ENCODE peak calls at places on chromosome 10, in five cellular contexts. E is spleen, X is astrocyte, C is AG04450, Z is heart right ventricle. G is an unnamed sample.
A peak's percentile ranks its signal among the peaks of the same experiment; 100 is the strongest.

GRCh38 chr10:24622781-24623301 is 100.8 kb downstream of the ARHGAP21 start:
- DNase-seq in E (no peak), X (peak; percentile 37), C (no peak), Z (no peak), G (no peak)

GRCh38 chr10:16996530-16996964 is 133.1 kb downstream of the CUBN start:
- DNase-seq in E (no peak), X (peak; percentile 61), C (no peak), Z (no peak), G (no peak)

GRCh38 chr10:45253183-45253914 is 62.1 kb downstream of the OR13A1 start:
- DNase-seq in E (no peak), X (no peak), C (no peak), Z (no peak), G (no peak)

GRCh38 chr10:76868088-76868949 is 769.3 kb downstream of the KCNMA1 start:
- DNase-seq in E (no peak), X (no peak), C (no peak), Z (no peak), G (no peak)

GRCh38 chr10:27822286-27822685 is 76.7 kb upstream of the MKX start:
- DNase-seq in E (no peak), X (peak; percentile 72), C (peak; percentile 3), Z (no peak), G (no peak)

GRCh38 chr10:7866191-7866590 is 47.9 kb downstream of the TAF3 start:
- DNase-seq in E (no peak), X (peak; percentile 59), C (no peak), Z (no peak), G (no peak)

GRCh38 chr10:12902135-12902572 is 99.4 kb downstream of the CCDC3 start:
- DNase-seq in E (no peak), X (peak; percentile 25), C (peak; percentile 30), Z (no peak), G (peak; percentile 3)

GRCh38 chr10:7829289-7829834 is 11.1 kb downstream of the TAF3 start:
- DNase-seq in E (no peak), X (no peak), C (no peak), Z (no peak), G (no peak)

GRCh38 chr10:91043173-91043910 is 122.5 kb upstream of the ANKRD1 start:
- DNase-seq in E (no peak), X (no peak), C (no peak), Z (no peak), G (no peak)

GRCh38 chr10:110218627-110219026 is 11.2 kb downstream of the MXI1 start:
- DNase-seq in E (peak; percentile 77), X (no peak), C (no peak), Z (no peak), G (no peak)

GRCh38 chr10:96259884-96260511 is 11.4 kb downstream of the BLNK start:
- DNase-seq in E (no peak), X (no peak), C (no peak), Z (no peak), G (no peak)

GRCh38 chr10:43225004-43225786 is 41.7 kb downstream of the RASGEF1A start:
- DNase-seq in E (no peak), X (no peak), C (no peak), Z (no peak), G (no peak)

GRCh38 chr10:7697304-7697822 is 5.8 kb upstream of the ITIH2 start:
- DNase-seq in E (no peak), X (no peak), C (no peak), Z (no peak), G (no peak)

GRCh38 chr10:31322647-31323046 is 3.6 kb downstream of the ZEB1 start:
- DNase-seq in E (no peak), X (peak; percentile 4), C (no peak), Z (no peak), G (no peak)

GRCh38 chr10:112562803-112563663 is 116.0 kb downstream of the VTI1A start:
- DNase-seq in E (no peak), X (peak; percentile 18), C (no peak), Z (no peak), G (no peak)

GRCh38 chr10:5697342-5697741 is 12.7 kb downstream of the TASOR2 start:
- DNase-seq in E (no peak), X (no peak), C (no peak), Z (no peak), G (no peak)

GRCh38 chr10:28503114-28503513 is 29.8 kb upstream of the WAC start:
- DNase-seq in E (no peak), X (no peak), C (no peak), Z (peak; percentile 15), G (no peak)

GRCh38 chr10:84076540-84077195 is 62.6 kb upstream of the GHITM start:
- DNase-seq in E (no peak), X (peak; percentile 25), C (peak; percentile 1), Z (no peak), G (no peak)

GRCh38 chr10:129953541-129954031 is 10.5 kb downstream of the EBF3 start:
- DNase-seq in E (peak; percentile 34), X (no peak), C (no peak), Z (no peak), G (no peak)

GRCh38 chr10:129972145-129972965 is 8.3 kb upstream of the EBF3 start:
- DNase-seq in E (peak; percentile 59), X (no peak), C (no peak), Z (peak; percentile 43), G (no peak)

GRCh38 chr10:123897146-123897545 is 5.5 kb upstream of the CPXM2 start:
- DNase-seq in E (no peak), X (no peak), C (no peak), Z (no peak), G (no peak)

GRCh38 chr10:90451283-90451682 is 406.6 kb downstream of the HTR7 start:
- DNase-seq in E (no peak), X (no peak), C (no peak), Z (no peak), G (no peak)

GRCh38 chr10:118950190-118950658 is 79.3 kb upstream of the NANOS1 start:
- DNase-seq in E (no peak), X (peak; percentile 27), C (no peak), Z (no peak), G (no peak)

DNA sequence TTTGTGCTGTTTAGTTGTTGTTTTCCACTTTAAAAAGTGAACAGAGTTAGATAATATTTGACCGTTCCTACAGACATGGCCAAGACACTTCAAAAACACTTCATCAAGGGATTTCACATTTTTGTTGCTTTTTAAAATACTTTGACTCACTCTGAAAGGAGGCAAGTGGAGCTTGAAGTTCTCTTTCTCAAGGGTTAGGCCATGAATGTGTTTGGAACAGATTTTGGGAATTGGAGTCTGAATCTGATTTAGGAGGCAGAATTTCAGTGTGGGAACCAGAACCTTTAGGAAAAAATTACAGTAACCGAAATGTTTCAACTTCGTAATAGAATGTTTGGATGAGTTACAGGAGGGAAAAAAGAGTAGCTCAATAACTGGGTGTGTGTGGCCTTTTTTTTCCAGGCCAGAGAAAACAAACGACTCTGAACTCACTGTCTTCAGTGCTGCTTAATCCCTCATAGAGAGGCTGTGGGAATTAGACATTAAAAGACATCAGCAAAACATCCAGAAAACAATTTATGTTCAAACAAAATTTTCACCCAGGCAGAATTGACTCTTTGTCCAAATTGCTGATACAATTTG is 321.5 kb downstream of the BICC1 start:
- DNase-seq in E (no peak), X (no peak), C (no peak), Z (no peak), G (no peak)
- H3K27ac ChIP-seq in E (peak overlapping the region; percentile 16), X (no peak overlapping the region), C (no peak overlapping the region), Z (peak overlapping the region; percentile 53), G (no peak overlapping the region)

GRCh38 chr10:86693721-86694369 is 25.5 kb downstream of the LDB3 start:
- DNase-seq in E (no peak), X (peak; percentile 26), C (no peak), Z (no peak), G (peak; percentile 12)
- TF ChIP-seq CTCF in E (peak; percentile 68), X (peak; percentile 73), C (peak; percentile 84), Z (peak; percentile 65), G (peak; percentile 66)

DNA sequence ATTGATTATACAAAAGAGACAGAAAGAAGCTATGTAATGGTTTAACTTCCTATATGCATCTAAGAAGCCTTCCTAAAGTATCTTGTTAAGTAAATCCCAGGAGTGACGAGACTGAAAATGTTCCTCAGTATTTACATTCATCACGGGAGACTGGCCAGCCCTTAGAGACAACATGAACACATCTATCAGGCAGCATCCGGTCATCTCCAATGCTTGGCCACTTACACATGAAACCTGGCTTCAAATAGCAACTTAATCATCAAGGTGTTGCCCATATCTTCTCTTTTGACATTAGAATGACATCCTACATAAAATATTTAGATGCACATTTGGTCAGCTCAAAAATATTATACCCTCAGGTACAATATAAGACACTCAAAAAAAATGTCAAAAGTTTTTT is 33.8 kb downstream of the ERCC6 start:
- DNase-seq in E (no peak), X (no peak), C (no peak), Z (no peak), G (no peak)
- H3K27me3 ChIP-seq in E (no peaks in the 10 kb centered on the region), X (no peaks in the 10 kb centered on the region), C (no peaks in the 10 kb centered on the region), Z (no peaks in the 10 kb centered on the region), G (no peaks in the 10 kb centered on the region)

GRCh38 chr10:80187060-80187459 is 18.3 kb downstream of the ANXA11 start:
- DNase-seq in E (no peak), X (no peak), C (no peak), Z (no peak), G (no peak)

GRCh38 chr10:80185522-80186299 is 19.6 kb downstream of the ANXA11 start:
- DNase-seq in E (no peak), X (no peak), C (no peak), Z (no peak), G (no peak)

GRCh38 chr10:80188713-80189112 is 16.6 kb downstream of the ANXA11 start:
- DNase-seq in E (peak; percentile 76), X (no peak), C (no peak), Z (no peak), G (no peak)

GRCh38 chr10:80186364-80187012 is 18.8 kb downstream of the ANXA11 start:
- DNase-seq in E (no peak), X (no peak), C (no peak), Z (peak; percentile 65), G (no peak)

DNA sequence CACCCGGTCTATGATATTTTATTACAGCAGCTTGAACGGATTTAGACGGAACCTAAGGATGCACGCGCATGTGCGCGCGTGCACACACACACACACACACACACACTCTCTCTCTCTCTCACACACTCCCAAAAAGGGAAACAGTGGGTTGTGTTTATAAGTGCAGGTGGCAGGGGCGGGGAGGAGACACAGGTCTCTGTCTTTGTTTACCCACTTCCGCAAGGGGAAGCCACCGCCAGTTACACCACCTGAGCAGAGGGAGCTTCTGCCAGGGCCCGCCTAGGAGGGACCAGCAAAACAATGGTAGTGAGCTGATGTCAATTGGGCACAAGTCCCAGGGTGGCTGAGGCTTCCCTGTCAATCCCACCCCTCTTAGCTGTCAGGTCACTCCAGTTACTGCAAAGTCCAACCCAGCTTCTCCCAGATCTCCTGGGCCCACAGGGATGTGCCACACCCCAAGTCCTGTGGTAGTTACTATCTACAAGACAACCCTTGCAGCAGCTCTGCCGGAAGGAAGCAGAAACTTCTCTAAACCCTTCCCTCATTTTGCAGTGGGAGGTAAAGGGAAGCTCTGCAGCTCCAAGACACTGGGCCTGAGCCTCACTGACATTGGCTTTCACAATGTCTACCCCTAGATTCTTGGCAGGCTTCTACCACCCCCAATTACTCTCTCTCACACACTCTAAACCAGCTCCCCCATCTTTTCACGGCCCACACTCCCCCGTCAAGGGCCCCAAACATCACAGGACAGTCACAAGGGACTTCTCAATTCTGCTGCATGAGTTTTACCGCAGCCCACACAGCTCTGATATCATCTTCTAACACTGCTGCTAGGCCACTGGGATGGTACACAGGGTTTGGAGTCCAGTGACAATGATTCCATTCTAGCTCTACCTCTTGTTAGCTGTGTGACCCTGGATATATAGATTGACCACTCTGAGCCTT is 17.6 kb downstream of the ANXA11 start:
- DNase-seq in E (peak; percentile 95), X (no peak), C (no peak), Z (no peak), G (peak; percentile 76)
- H3K27ac ChIP-seq in E (peak overlapping the region; percentile 94), X (no peak overlapping the region), C (no peak overlapping the region), Z (no peak overlapping the region), G (peak overlapping the region; percentile 84)

GRCh38 chr10:127881262-127881661 is 11.5 kb downstream of the CLRN3 start:
- DNase-seq in E (no peak), X (no peak), C (no peak), Z (no peak), G (no peak)
- TF ChIP-seq CTCF in E (no peak), X (no peak), C (no peak), Z (no peak), G (no peak)